ENCODE peak calls at places on chromosomes 2 and 18, in ten cellular contexts. R is activated CD4-positive, alpha-beta T cell treated with anti-CD3 and anti-CD28 coated beads for 24 hours; K is stimulated activated CD4-positive, alpha-beta T cell treated with anti-CD3 and anti-CD28 coated beads, Interleukin-4, amount 100 ng/mL, for 24 hours; I is activated CD8-positive, alpha-beta T cell treated with anti-CD3 and anti-CD28 coated beads for 36 hours; V is GM12865; U is Karpas-422; B is stimulated activated CD8-positive, alpha-beta memory T cell treated with anti-CD3 and anti-CD28 coated beads, Interleukin-15, amount 100 ng/mL, for 1 hour; X is ovary; Z is tibial nerve; Y is anterior cingulate cortex. Q is an unnamed sample.

GRCh38 chr2:186695081-186695756 is 1.4 kb downstream of the FAM171B start:
- DNase-seq in R (no peak), K (no peak), I (no peak), V (no peak), U (peak), B (no peak), X (peak), Z (no peak), Y (no peak), Q (peak)

GRCh38 chr2:170464268-170464667 is 250.9 kb upstream of the SP5 start:
- DNase-seq in R (no peak), K (no peak), I (no peak), V (no peak), U (no peak), B (no peak), X (no peak), Z (no peak), Y (no peak), Q (no peak)

GRCh38 chr2:187552959-187553681 is 1.1 kb downstream of the TFPI start:
- DNase-seq in R (no peak), K (no peak), I (no peak), V (peak), U (no peak), B (no peak), X (no peak), Z (no peak), Y (no peak), Q (no peak)

GRCh38 chr2:9739508-9739907 is 103.8 kb upstream of the TAF1B start:
- DNase-seq in R (peak), K (peak), I (peak), V (peak), U (no peak), B (no peak), X (peak), Z (no peak), Y (no peak), Q (no peak)

GRCh38 chr18:7523772-7524171 is 43.3 kb upstream of the PTPRM start:
- DNase-seq in R (no peak), K (no peak), I (no peak), V (no peak), U (no peak), B (no peak), X (no peak), Z (no peak), Y (no peak), Q (no peak)

GRCh38 chr2:219684721-219685689 is 57.6 kb downstream of the SLC4A3 start:
- DNase-seq in R (peak), K (peak), I (peak), V (peak), U (peak), B (peak), X (peak), Z (peak), Y (no peak), Q (peak)

GRCh38 chr2:160351978-160352377 is 141.6 kb downstream of the RBMS1 start:
- DNase-seq in R (no peak), K (no peak), I (no peak), V (no peak), U (no peak), B (no peak), X (no peak), Z (no peak), Y (no peak), Q (no peak)

GRCh38 chr2:100109986-100110980 is 32.1 kb downstream of the AFF3 start:
- DNase-seq in R (no peak), K (no peak), I (no peak), V (peak), U (peak), B (no peak), X (no peak), Z (no peak), Y (no peak), Q (no peak)

GRCh38 chr18:79503406-79503805 is 107.7 kb downstream of the NFATC1 start:
- DNase-seq in R (no peak), K (no peak), I (no peak), V (no peak), U (no peak), B (no peak), X (peak), Z (no peak), Y (no peak), Q (no peak)

GRCh38 chr2:208265371-208265806 is 666 bp upstream of the PIKFYVE start:
- DNase-seq in R (no peak), K (peak), I (peak), V (peak), U (peak), B (no peak), X (peak), Z (no peak), Y (no peak), Q (no peak)

GRCh38 chr18:22710628-22711380 is 222.3 kb upstream of the RBBP8 start:
- DNase-seq in R (no peak), K (no peak), I (no peak), V (no peak), U (no peak), B (no peak), X (peak), Z (no peak), Y (no peak), Q (no peak)

GRCh38 chr2:127185093-127185492 is 35.0 kb downstream of the CYP27C1 start:
- DNase-seq in R (no peak), K (no peak), I (peak), V (peak), U (peak), B (no peak), X (no peak), Z (no peak), Y (no peak), Q (no peak)

GRCh38 chr2:211359353-211359752 is 803.0 kb downstream of the CPS1 start:
- DNase-seq in R (no peak), K (no peak), I (no peak), V (no peak), U (no peak), B (no peak), X (no peak), Z (no peak), Y (no peak), Q (no peak)

GRCh38 chr18:68840554-68841263 is 42.8 kb downstream of the CCDC102B start:
- DNase-seq in R (no peak), K (no peak), I (no peak), V (no peak), U (no peak), B (no peak), X (peak), Z (no peak), Y (no peak), Q (no peak)

GRCh38 chr18:78352905-78353304 is 626.7 kb upstream of the SALL3 start:
- DNase-seq in R (no peak), K (no peak), I (no peak), V (no peak), U (peak), B (no peak), X (no peak), Z (no peak), Y (no peak), Q (no peak)

GRCh38 chr2:237616373-237617304 is 10.7 kb upstream of the LRRFIP1 start:
- DNase-seq in R (no peak), K (no peak), I (no peak), V (no peak), U (no peak), B (no peak), X (no peak), Z (no peak), Y (no peak), Q (no peak)

GRCh38 chr2:102103992-102104871 is 38.3 kb upstream of the IL1R1 start:
- DNase-seq in R (peak), K (peak), I (peak), V (peak), U (no peak), B (no peak), X (peak), Z (peak), Y (no peak), Q (no peak)

GRCh38 chr2:205685314-205686230 is 3.3 kb downstream of the NRP2 start:
- DNase-seq in R (no peak), K (no peak), I (peak), V (no peak), U (no peak), B (no peak), X (peak), Z (no peak), Y (no peak), Q (no peak)

GRCh38 chr18:48621815-48622555 is 83.2 kb downstream of the CTIF start:
- DNase-seq in R (no peak), K (no peak), I (no peak), V (no peak), U (no peak), B (no peak), X (no peak), Z (no peak), Y (no peak), Q (no peak)

GRCh38 chr2:26974352-26974751 is 3.9 kb downstream of the MAPRE3 start:
- DNase-seq in R (no peak), K (no peak), I (no peak), V (no peak), U (no peak), B (no peak), X (no peak), Z (no peak), Y (no peak), Q (no peak)

GRCh38 chr18:68826111-68826510 is 28.2 kb downstream of the CCDC102B start:
- DNase-seq in R (no peak), K (no peak), I (no peak), V (no peak), U (no peak), B (no peak), X (no peak), Z (no peak), Y (no peak), Q (no peak)

GRCh38 chr2:155866477-155866876 is 466.0 kb downstream of the NR4A2 start:
- DNase-seq in R (no peak), K (no peak), I (no peak), V (no peak), U (no peak), B (no peak), X (no peak), Z (no peak), Y (no peak), Q (no peak)

GRCh38 chr18:49339146-49339545 is 121.3 kb downstream of the DYM start:
- DNase-seq in R (no peak), K (no peak), I (no peak), V (no peak), U (no peak), B (no peak), X (no peak), Z (no peak), Y (no peak), Q (no peak)

GRCh38 chr18:50009772-50010171 is 185.2 kb downstream of the MYO5B start:
- DNase-seq in R (peak), K (peak), I (peak), V (peak), U (peak), B (no peak), X (no peak), Z (no peak), Y (peak), Q (peak)

GRCh38 chr18:54116541-54117257 is 107.8 kb downstream of the MBD2 start:
- DNase-seq in R (no peak), K (no peak), I (no peak), V (no peak), U (no peak), B (no peak), X (no peak), Z (no peak), Y (no peak), Q (no peak)

GRCh38 chr2:29113027-29113686 is 2.1 kb upstream of the CLIP4 start:
- DNase-seq in R (no peak), K (no peak), I (no peak), V (no peak), U (no peak), B (no peak), X (no peak), Z (no peak), Y (no peak), Q (no peak)

GRCh38 chr2:127176371-127177311 is 43.5 kb downstream of the CYP27C1 start:
- DNase-seq in R (no peak), K (no peak), I (no peak), V (no peak), U (no peak), B (no peak), X (no peak), Z (no peak), Y (no peak), Q (no peak)

GRCh38 chr2:150610670-150611279 is 123.3 kb upstream of the RND3 start:
- DNase-seq in R (no peak), K (no peak), I (no peak), V (peak), U (peak), B (no peak), X (no peak), Z (no peak), Y (no peak), Q (peak)

GRCh38 chr2:201881382-201881720 is 75.0 kb downstream of the CDK15 start:
- DNase-seq in R (no peak), K (no peak), I (no peak), V (no peak), U (no peak), B (no peak), X (no peak), Z (no peak), Y (no peak), Q (no peak)

GRCh38 chr2:11631462-11631861 is 38.5 kb downstream of the NTSR2 start:
- DNase-seq in R (no peak), K (no peak), I (no peak), V (no peak), U (no peak), B (no peak), X (no peak), Z (no peak), Y (no peak), Q (no peak)

Q was measured in NCI-H2227 treated with DMSO at 0.1 percent for 48 hours.